ENCODE peak calls at places on chromosome 12, in seven cellular contexts. A is H1, Y is mesendoderm, G is IMR-90, O is mesenchymal stem cell, V is neuronal stem cell, I is trophoblast cell. U is an unnamed sample.

GRCh38 chr12:57343703-57344378 is 87.0 kb downstream of the R3HDM2 start:
- DNase-seq in A (no peak), G (no peak), V (no peak), I (no peak), O (no peak), Y (no peak), U (no peak)

GRCh38 chr12:83864064-83864463 is 1048.5 kb downstream of the SLC6A15 start:
- DNase-seq in Y (no peak), O (no peak), I (no peak), G (no peak), V (no peak), A (no peak), U (no peak)

GRCh38 chr12:108594323-108594903 is 3.5 kb downstream of the TMEM119 start:
- DNase-seq in V (no peak), O (no peak), I (no peak), A (no peak), Y (no peak), G (no peak), U (no peak)

GRCh38 chr12:121261397-121261796 is 35.1 kb downstream of the CAMKK2 start:
- DNase-seq in V (no peak), I (no peak), Y (no peak), A (no peak), G (no peak), O (no peak), U (no peak)

GRCh38 chr12:131219173-131220006 is 265.7 kb downstream of the ADGRD1 start:
- DNase-seq in Y (no peak), A (no peak), G (no peak), I (no peak), O (no peak), V (no peak), U (no peak)

GRCh38 chr12:79690606-79691298 is at the start of gene PAWR:
- DNase-seq in A (peak; percentile 63), V (peak; percentile 84), G (peak; percentile 66), O (peak; percentile 79), I (peak; percentile 76), Y (peak; percentile 94), U (peak; percentile 91)

GRCh38 chr12:3614806-3615466 is 123.9 kb downstream of the PRMT8 start:
- DNase-seq in I (no peak), G (no peak), Y (peak; percentile 75), V (peak; percentile 15), O (no peak), A (no peak), U (peak; percentile 77)

GRCh38 chr12:64085996-64086395 is 136.1 kb downstream of the KICS2 start:
- DNase-seq in V (no peak), A (no peak), O (no peak), G (peak; percentile 23), Y (no peak), I (no peak), U (no peak)

GRCh38 chr12:28222081-28222700 is 31.9 kb downstream of the CCDC91 start:
- DNase-seq in I (no peak), Y (no peak), O (no peak), V (no peak), A (no peak), G (no peak), U (no peak)

GRCh38 chr12:11795192-11795909 is 145.9 kb downstream of the ETV6 start:
- DNase-seq in A (no peak), Y (no peak), V (no peak), O (no peak), I (no peak), G (no peak), U (no peak)

GRCh38 chr12:124039276-124039675 is 66.3 kb downstream of the ZNF664 start:
- DNase-seq in G (peak; percentile 57), I (no peak), A (no peak), V (no peak), Y (no peak), O (peak; percentile 57), U (no peak)

GRCh38 chr12:96711364-96711763 is 195.7 kb upstream of the NEDD1 start:
- DNase-seq in Y (no peak), I (no peak), A (no peak), O (no peak), V (no peak), G (no peak), U (no peak)

GRCh38 chr12:129696405-129696804 is 207.4 kb downstream of the TMEM132D start:
- DNase-seq in V (no peak), A (no peak), Y (peak; percentile 70), O (no peak), I (no peak), G (no peak), U (no peak)

GRCh38 chr12:27463826-27464554 is 17.5 kb downstream of the SMCO2 start:
- DNase-seq in O (peak; percentile 18), V (no peak), A (no peak), I (no peak), G (peak; percentile 42), Y (no peak), U (no peak)

GRCh38 chr12:80590085-80590484 is 117.3 kb upstream of the MYF6 start:
- DNase-seq in I (peak; percentile 76), O (peak; percentile 46), Y (no peak), G (peak; percentile 89), A (no peak), V (no peak), U (no peak)

GRCh38 chr12:80186727-80187217 is 87.4 kb downstream of the OTOGL start:
- DNase-seq in V (peak; percentile 56), O (peak; percentile 97), G (peak; percentile 97), Y (peak; percentile 95), I (peak; percentile 28), A (no peak), U (peak; percentile 62)

GRCh38 chr12:60539592-60539991 is 943.8 kb downstream of the SLC16A7 start:
- DNase-seq in I (no peak), O (peak; percentile 53), V (no peak), G (no peak), A (no peak), Y (no peak), U (no peak)

GRCh38 chr12:66365718-66366485 is 63.6 kb downstream of the HELB start:
- DNase-seq in O (no peak), A (no peak), G (peak; percentile 25), Y (peak; percentile 65), I (peak; percentile 71), V (no peak), U (no peak)

GRCh38 chr12:48542300-48542928 is 17.0 kb downstream of the OR8S1 start:
- DNase-seq in I (no peak), V (peak; percentile 32), G (peak; percentile 31), Y (peak; percentile 58), O (peak; percentile 19), A (peak; percentile 9), U (peak; percentile 55)

DNA sequence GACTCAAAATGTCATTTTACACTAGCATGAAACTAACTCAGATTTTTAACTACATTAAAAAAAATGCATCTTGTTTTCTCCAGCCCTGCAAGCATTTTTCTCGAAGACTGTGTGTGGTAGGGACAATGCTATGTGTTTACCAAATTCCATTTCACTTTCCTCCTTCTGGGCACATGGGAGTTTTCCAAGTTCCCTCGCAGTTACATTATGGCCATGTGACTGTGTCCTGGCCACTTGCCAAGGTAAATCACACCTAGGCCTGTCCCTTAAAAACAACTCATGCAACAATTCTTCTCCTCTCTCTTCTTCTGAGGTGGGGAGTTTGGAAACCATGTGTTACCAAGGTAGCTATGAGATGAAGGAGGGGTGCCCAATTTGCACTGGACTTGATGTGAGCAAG is 108.7 kb downstream of the SYT10 start:
- DNase-seq in G (no peak), Y (no peak), O (no peak), I (no peak), V (no peak), A (no peak), U (no peak)
- H3K23ac ChIP-seq in G (no peak overlapping the region), Y (no peak overlapping the region), O (no peak overlapping the region), I (no peak overlapping the region), V (no peak overlapping the region), A (no peak overlapping the region), U (no peak overlapping the region)

DNA sequence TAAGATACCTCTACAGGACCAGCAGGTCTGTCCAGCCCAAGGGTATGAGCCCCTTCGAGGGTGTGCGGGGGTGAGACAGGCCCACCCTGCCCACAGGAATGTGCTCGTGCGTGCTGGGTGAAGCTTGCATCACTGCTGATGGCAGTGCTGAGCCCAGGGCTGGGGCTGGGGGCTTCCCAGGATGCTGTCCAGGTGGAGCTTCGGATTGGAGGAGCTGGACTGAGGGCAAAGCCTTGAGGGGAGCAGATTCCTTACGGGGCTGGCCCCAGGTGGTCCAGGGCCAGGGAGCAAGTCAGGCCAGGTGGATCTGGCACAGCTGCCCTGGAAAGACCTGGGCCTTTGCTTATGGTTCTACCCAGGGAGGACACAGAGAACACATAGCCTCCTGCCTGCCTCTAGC is 2.5 kb upstream of the KRT85 start:
- DNase-seq in O (no peak), G (no peak), A (no peak), V (no peak), Y (no peak), I (no peak), U (no peak)
- H2AK5ac ChIP-seq in O (no peak overlapping the region), G (no peak overlapping the region), A (no peak overlapping the region), V (peak overlapping the region; percentile 12), Y (no peak overlapping the region), I (no peak overlapping the region), U (no peak overlapping the region)

GRCh38 chr12:106999444-106999843 is 12.5 kb upstream of the MTERF2 start:
- DNase-seq in G (no peak), A (no peak), I (no peak), O (no peak), V (no peak), Y (no peak), U (no peak)

GRCh38 chr12:106997916-106998315 is 11.0 kb upstream of the MTERF2 start:
- DNase-seq in V (no peak), Y (no peak), G (no peak), O (no peak), A (no peak), I (no peak), U (no peak)

GRCh38 chr12:106994579-106995220 is 7.8 kb upstream of the MTERF2 start:
- DNase-seq in O (peak; percentile 44), Y (no peak), I (peak; percentile 28), G (peak; percentile 74), V (no peak), A (no peak), U (no peak)
- H3K23ac ChIP-seq in O (no peak overlapping the region), Y (no peak overlapping the region), I (no peak overlapping the region), G (peak overlapping the region; percentile 70), V (no peak overlapping the region), A (no peak overlapping the region), U (no peak overlapping the region)

GRCh38 chr12:113580437-113580836 is 108.8 kb upstream of the LHX5 start:
- DNase-seq in I (no peak), O (no peak), V (no peak), A (no peak), Y (no peak), G (no peak), U (no peak)

GRCh38 chr12:113573148-113573547 is 101.5 kb upstream of the LHX5 start:
- DNase-seq in G (no peak), Y (no peak), I (no peak), V (no peak), O (no peak), A (no peak), U (no peak)

GRCh38 chr12:113577464-113578121 is 105.9 kb upstream of the LHX5 start:
- DNase-seq in I (no peak), G (no peak), O (no peak), V (no peak), A (no peak), Y (no peak), U (no peak)

GRCh38 chr12:113571713-113572112 is 100.0 kb upstream of the LHX5 start:
- DNase-seq in A (no peak), O (no peak), V (no peak), G (no peak), I (no peak), Y (no peak), U (no peak)

DNA sequence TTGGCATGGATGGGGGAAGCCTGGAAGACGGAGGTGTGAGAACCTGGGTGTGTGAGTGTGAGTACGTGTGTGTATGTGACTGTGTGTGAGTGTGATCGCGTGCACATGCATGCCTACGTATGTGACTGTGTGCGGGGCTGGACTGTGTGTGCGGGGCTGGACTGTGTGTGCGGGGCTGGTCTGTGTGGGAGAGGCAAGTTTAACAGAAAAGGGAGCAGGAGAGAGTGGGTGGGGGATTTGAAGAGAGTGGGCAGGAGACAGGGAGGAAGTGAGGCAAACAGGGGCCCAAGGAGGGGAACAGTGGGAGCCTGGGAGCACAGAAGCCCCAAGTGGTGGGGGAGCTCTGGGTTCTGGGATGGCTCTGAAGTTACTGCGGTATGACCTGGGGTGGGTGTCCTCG is 103.7 kb upstream of the LHX5 start:
- DNase-seq in Y (no peak), I (no peak), G (no peak), O (no peak), A (no peak), V (no peak), U (no peak)
- H2AK5ac ChIP-seq in Y (no peak overlapping the region), I (no peak overlapping the region), G (no peak overlapping the region), O (no peak overlapping the region), A (no peak overlapping the region), V (peak overlapping the region; percentile 26), U (no peak overlapping the region)